ENCODE peak calls at places on chromosomes 4 and X, in nine cellular contexts. S is AG09309, M is PC-3, Q is heart right ventricle, T is nephron progenitor cell, F is dorsolateral prefrontal cortex, O is fibroblast of lung, B is PC-9, D is HFF-Myc. Y is an unnamed sample.

GRCh38 chr4:168832746-168833575 is 177.1 kb downstream of the CBR4 start:
- DNase-seq in S (no peak), M (no peak), Q (peak), T (peak), F (peak), O (peak), B (no peak), D (no peak), Y (no peak)

GRCh38 chr4:88846232-88846790 is 148.7 kb upstream of the NAP1L5 start:
- DNase-seq in S (no peak), M (peak), Q (no peak), T (no peak), F (no peak), O (no peak), B (no peak), D (no peak), Y (peak)

GRCh38 chr4:11545651-11546050 is 117.0 kb upstream of the HS3ST1 start:
- DNase-seq in S (no peak), M (no peak), Q (no peak), T (no peak), F (no peak), O (no peak), B (no peak), D (no peak), Y (no peak)

GRCh38 chr4:82017680-82018079 is 356.1 kb downstream of the HNRNPD start:
- DNase-seq in S (no peak), M (peak), Q (no peak), T (peak), F (no peak), O (peak), B (no peak), D (peak), Y (peak)

GRCh38 chr4:48748949-48749596 is 31.0 kb downstream of the FRYL start:
- DNase-seq in S (no peak), M (no peak), Q (no peak), T (no peak), F (no peak), O (peak), B (no peak), D (no peak), Y (no peak)

GRCh38 chr4:181194096-181194495 is 1049.1 kb upstream of the TENM3 start:
- DNase-seq in S (no peak), M (no peak), Q (no peak), T (no peak), F (no peak), O (peak), B (no peak), D (no peak), Y (no peak)

GRCh38 chrX:1860936-1861670 is 246.2 kb downstream of the ASMT start:
- DNase-seq in S (no peak), M (no peak), Q (no peak), T (no peak), F (no peak), O (no peak), B (no peak), D (no peak), Y (no peak)

GRCh38 chr4:4488405-4489404 is 53.1 kb downstream of the STX18 start:
- DNase-seq in S (peak), M (peak), Q (peak), T (peak), F (peak), O (peak), B (peak), D (peak), Y (peak)

GRCh38 chrX:115988825-115989224 is 181.7 kb upstream of the AGTR2 start:
- DNase-seq in S (no peak), M (peak), Q (no peak), T (no peak), F (no peak), O (no peak), B (no peak), D (no peak), Y (peak)

GRCh38 chr4:148214529-148215166 is 227.6 kb downstream of the NR3C2 start:
- DNase-seq in S (no peak), M (no peak), Q (peak), T (no peak), F (peak), O (peak), B (no peak), D (no peak), Y (no peak)

GRCh38 chr4:85677286-85677685 is 202.3 kb downstream of the ARHGAP24 start:
- DNase-seq in S (no peak), M (no peak), Q (no peak), T (no peak), F (no peak), O (peak), B (no peak), D (no peak), Y (peak)

GRCh38 chr4:26402458-26402857 is 81.6 kb downstream of the RBPJ start:
- DNase-seq in S (no peak), M (no peak), Q (no peak), T (no peak), F (no peak), O (no peak), B (no peak), D (no peak), Y (no peak)

GRCh38 chr4:121484633-121485032 is 103.8 kb upstream of the QRFPR start:
- DNase-seq in S (peak), M (peak), Q (no peak), T (peak), F (no peak), O (peak), B (peak), D (peak), Y (peak)

GRCh38 chr4:91471280-91471679 is 832.5 kb upstream of the GRID2 start:
- DNase-seq in S (no peak), M (no peak), Q (no peak), T (peak), F (peak), O (no peak), B (no peak), D (no peak), Y (no peak)

GRCh38 chr4:10033191-10033881 is 12.0 kb upstream of the SLC2A9 start:
- DNase-seq in S (no peak), M (peak), Q (peak), T (no peak), F (no peak), O (peak), B (peak), D (no peak), Y (peak)

GRCh38 chrX:18101087-18101486 is 119.6 kb downstream of the BEND2 start:
- DNase-seq in S (no peak), M (no peak), Q (no peak), T (no peak), F (no peak), O (no peak), B (no peak), D (no peak), Y (no peak)

GRCh38 chr4:182306792-182307507 is 63.7 kb downstream of the TENM3 start:
- DNase-seq in S (peak), M (no peak), Q (no peak), T (no peak), F (no peak), O (peak), B (no peak), D (no peak), Y (no peak)

GRCh38 chr4:67713531-67714247 is 12.7 kb upstream of the UBA6 start:
- DNase-seq in S (no peak), M (peak), Q (no peak), T (no peak), F (no peak), O (peak), B (peak), D (no peak), Y (peak)

GRCh38 chr4:157204634-157205244 is 15.8 kb upstream of the GRIA2 start:
- DNase-seq in S (no peak), M (peak), Q (no peak), T (peak), F (no peak), O (no peak), B (no peak), D (no peak), Y (peak)

GRCh38 chrX:71103110-71103983 is 3.2 kb downstream of the CXorf65 start:
- DNase-seq in S (no peak), M (no peak), Q (no peak), T (peak), F (no peak), O (no peak), B (no peak), D (no peak), Y (no peak)

GRCh38 chrX:133868687-133869086 is 116.7 kb downstream of the GPC3 start:
- DNase-seq in S (no peak), M (no peak), Q (no peak), T (no peak), F (no peak), O (no peak), B (no peak), D (no peak), Y (no peak)

GRCh38 chr4:13968723-13969122 is 341.2 kb upstream of the BOD1L1 start:
- DNase-seq in S (no peak), M (peak), Q (no peak), T (no peak), F (no peak), O (peak), B (peak), D (no peak), Y (peak)
- TF ChIP-seq CTCF in S (no peak), M (peak), Q (no peak), T (no peak), F (no peak), O (no peak), B (no peak), D (no peak), Y (no peak)

DNA sequence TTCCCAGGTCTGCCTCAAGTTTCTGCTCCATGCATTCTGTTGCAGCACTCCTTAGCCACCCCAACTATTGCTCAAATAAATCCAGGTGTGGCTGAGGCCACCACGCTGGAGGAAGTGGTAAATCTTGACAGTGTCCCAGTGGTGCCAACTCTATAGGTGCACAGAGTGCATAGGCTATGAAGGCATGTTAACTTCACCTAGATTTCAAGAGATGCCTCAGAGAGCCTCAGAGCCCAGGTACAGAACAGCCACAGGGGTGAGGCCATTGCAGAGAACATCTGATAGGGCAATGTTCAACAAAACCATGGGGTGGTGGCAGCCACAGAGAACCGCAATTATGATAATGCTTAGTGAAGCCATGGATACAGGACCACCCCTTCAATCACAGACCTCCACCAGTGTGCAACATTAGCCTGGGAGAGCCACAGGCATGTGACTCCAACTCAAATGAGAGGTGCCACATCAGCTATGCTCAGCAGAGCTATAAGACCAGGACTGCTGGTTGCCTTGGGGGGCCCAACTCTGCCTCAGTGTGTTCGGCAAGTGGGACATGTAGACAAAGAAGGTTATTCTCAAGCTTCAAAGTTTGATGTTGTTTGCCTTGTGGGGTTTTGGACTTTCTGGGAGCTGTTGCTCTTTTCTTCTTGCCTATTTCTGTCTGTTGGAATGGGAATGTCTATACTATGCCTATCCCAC is 468.7 kb downstream of the ANKRD50 start:
- DNase-seq in S (no peak), M (no peak), Q (no peak), T (no peak), F (no peak), O (no peak), B (no peak), D (no peak), Y (no peak)
- TF ChIP-seq CTCF in S (no peak), M (no peak), Q (no peak), T (no peak), F (no peak), O (no peak), B (no peak), D (no peak), Y (no peak)

GRCh38 chr4:136329042-136329662 is 1203.1 kb downstream of the PCDH18 start:
- DNase-seq in S (no peak), M (peak), Q (no peak), T (no peak), F (no peak), O (no peak), B (no peak), D (no peak), Y (no peak)
- TF ChIP-seq CTCF in S (no peak), M (peak), Q (no peak), T (peak), F (no peak), O (no peak), B (no peak), D (no peak), Y (no peak)

GRCh38 chr4:40502220-40502619 is 127.4 kb downstream of the RBM47 start:
- DNase-seq in S (no peak), M (no peak), Q (no peak), T (no peak), F (no peak), O (no peak), B (no peak), D (no peak), Y (no peak)
- TF ChIP-seq CTCF in S (no peak), M (no peak), Q (no peak), T (no peak), F (no peak), O (no peak), B (no peak), D (no peak), Y (no peak)

GRCh38 chrX:88397551-88397950 is 349.5 kb upstream of the CPXCR1 start:
- DNase-seq in S (no peak), M (peak), Q (no peak), T (no peak), F (no peak), O (no peak), B (no peak), D (no peak), Y (no peak)
- TF ChIP-seq CTCF in S (no peak), M (peak), Q (no peak), T (peak), F (no peak), O (no peak), B (peak), D (no peak), Y (no peak)

GRCh38 chr4:112063260-112063659 is 82.0 kb upstream of the FAM241A start:
- DNase-seq in S (no peak), M (peak), Q (no peak), T (no peak), F (no peak), O (no peak), B (peak), D (no peak), Y (no peak)
- TF ChIP-seq CTCF in S (no peak), M (peak), Q (no peak), T (no peak), F (no peak), O (no peak), B (peak), D (no peak), Y (no peak)

GRCh38 chr4:66554844-66555243 is 884.6 kb upstream of the EPHA5 start:
- DNase-seq in S (no peak), M (peak), Q (no peak), T (no peak), F (no peak), O (peak), B (no peak), D (no peak), Y (no peak)

GRCh38 chr4:66555301-66555700 is 885.0 kb upstream of the EPHA5 start:
- DNase-seq in S (peak), M (peak), Q (no peak), T (no peak), F (no peak), O (peak), B (no peak), D (no peak), Y (no peak)

GRCh38 chr4:66562276-66562806 is 892.1 kb upstream of the EPHA5 start:
- DNase-seq in S (no peak), M (no peak), Q (no peak), T (no peak), F (no peak), O (peak), B (no peak), D (no peak), Y (no peak)

GRCh38 chr4:66558651-66559050 is 888.4 kb upstream of the EPHA5 start:
- DNase-seq in S (no peak), M (no peak), Q (no peak), T (no peak), F (no peak), O (peak), B (no peak), D (no peak), Y (no peak)

DNA sequence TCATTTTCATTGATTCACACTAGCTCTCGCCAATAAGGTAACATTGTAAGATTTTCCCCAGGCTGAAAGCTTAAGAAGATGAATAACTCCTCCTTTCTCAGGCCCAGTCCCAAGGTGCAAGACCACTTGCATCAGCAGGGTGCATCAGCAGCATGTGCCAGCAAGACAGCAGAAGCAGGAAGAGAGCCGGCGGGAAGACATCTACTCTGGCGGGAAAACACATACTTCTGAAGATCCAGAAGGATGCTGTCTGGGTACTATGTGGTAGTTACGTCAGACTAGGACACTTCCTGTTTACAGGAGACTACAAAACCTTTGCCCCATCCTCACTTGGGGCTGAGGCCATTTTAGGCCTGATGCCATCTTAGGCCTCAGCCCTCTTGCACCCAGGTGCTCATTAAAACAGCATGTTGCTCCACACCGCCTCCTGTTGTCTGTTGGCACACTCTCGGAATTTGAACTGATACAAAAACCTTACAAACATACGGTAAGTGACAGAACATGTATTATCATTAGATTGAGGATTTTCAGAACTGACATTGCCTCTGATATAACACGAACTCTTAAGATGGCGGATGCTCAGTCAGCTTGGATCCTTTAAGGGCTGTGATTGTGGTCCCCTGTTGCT is 886.5 kb upstream of the EPHA5 start:
- DNase-seq in S (no peak), M (no peak), Q (no peak), T (no peak), F (no peak), O (no peak), B (no peak), D (no peak), Y (no peak)
- TF ChIP-seq CTCF in S (no peak), M (no peak), Q (no peak), T (no peak), F (no peak), O (no peak), B (no peak), D (no peak), Y (no peak)

Y was measured in foreskin fibroblast.